ENCODE peak calls at places on chromosome 15, in ten cellular contexts. Z is H4; G is neuronal stem cell; C is hepatocyte; P is CD4-positive, alpha-beta T cell; S is left cardiac atrium; I is NCI-H460; K is pancreas; U is Right ventricle myocardium superior; J is MCF 10A. B is an unnamed sample.

GRCh38 chr15:71595846-71596553 is 214.4 kb upstream of the NR2E3 start:
- DNase-seq in J (no peak), I (no peak), U (no peak), K (no peak), Z (no peak), S (no peak), C (no peak), P (no peak), G (no peak), B (no peak)

GRCh38 chr15:67117356-67117755 is 52.0 kb downstream of the SMAD3 start:
- DNase-seq in Z (no peak), J (no peak), G (no peak), K (no peak), I (no peak), S (no peak), U (no peak), C (no peak), P (no peak), B (no peak)

GRCh38 chr15:77033729-77034619 is 36.9 kb downstream of the TSPAN3 start:
- DNase-seq in J (no peak), P (peak; percentile 29), Z (no peak), K (peak; percentile 64), U (peak; percentile 30), I (no peak), C (peak; percentile 10), S (peak; percentile 18), G (no peak), B (no peak)

GRCh38 chr15:38696120-38696727 is 131.6 kb upstream of the RASGRP1 start:
- DNase-seq in Z (peak; percentile 68), C (no peak), S (no peak), K (no peak), I (no peak), G (no peak), P (peak; percentile 67), U (no peak), J (no peak), B (no peak)

GRCh38 chr15:35440265-35440664 is 105.7 kb downstream of the DPH6 start:
- DNase-seq in P (no peak), G (no peak), K (no peak), C (no peak), Z (no peak), I (no peak), J (no peak), U (no peak), S (no peak), B (no peak)

GRCh38 chr15:89774492-89774891 is 1.6 kb upstream of the MESP2 start:
- DNase-seq in U (no peak), Z (no peak), P (no peak), I (no peak), C (no peak), J (peak; percentile 21), G (no peak), S (no peak), K (no peak), B (no peak)

GRCh38 chr15:66483131-66483566 is 14.4 kb downstream of the SNAPC5 start:
- DNase-seq in C (no peak), K (peak; percentile 71), J (peak; percentile 76), P (no peak), S (no peak), Z (peak; percentile 62), G (no peak), I (no peak), U (no peak), B (peak; percentile 72)

GRCh38 chr15:55586808-55587207 is 1.3 kb downstream of the PYGO1 start:
- DNase-seq in J (peak; percentile 4), P (no peak), Z (no peak), S (no peak), I (no peak), G (no peak), K (no peak), C (no peak), U (no peak), B (no peak)

GRCh38 chr15:77999486-77999885 is 78.0 kb downstream of the TBC1D2B start:
- DNase-seq in I (no peak), Z (no peak), C (no peak), K (peak; percentile 64), J (no peak), U (no peak), S (no peak), P (no peak), G (no peak), B (no peak)

GRCh38 chr15:81940467-81941451 is 105.1 kb downstream of the MEX3B start:
- DNase-seq in J (peak; percentile 11), Z (no peak), C (no peak), I (no peak), G (no peak), S (no peak), K (no peak), U (no peak), P (no peak), B (no peak)

GRCh38 chr15:45715528-45715927 is 80.7 kb downstream of the SQOR start:
- DNase-seq in G (no peak), J (peak; percentile 10), U (no peak), I (no peak), Z (peak; percentile 41), S (no peak), K (no peak), P (no peak), C (peak; percentile 26), B (no peak)

GRCh38 chr15:59605994-59606393 is 5.6 kb upstream of the GCNT3 start:
- DNase-seq in P (no peak), S (no peak), K (no peak), G (no peak), Z (no peak), U (no peak), J (no peak), C (no peak), I (no peak), B (no peak)

GRCh38 chr15:65516997-65517865 is at the start of gene DPP8:
- DNase-seq in U (peak; percentile 96), J (peak; percentile 91), Z (peak; percentile 92), S (peak; percentile 94), P (peak; percentile 96), G (peak; percentile 87), K (peak; percentile 98), I (peak; percentile 87), C (peak; percentile 97), B (peak; percentile 96)

GRCh38 chr15:100705065-100705464 is 102.7 kb downstream of the ASB7 start:
- DNase-seq in P (no peak), U (no peak), G (no peak), J (no peak), C (no peak), I (no peak), Z (no peak), S (no peak), K (no peak), B (no peak)

GRCh38 chr15:98914626-98915025 is 93.0 kb downstream of the PGPEP1L start:
- DNase-seq in K (no peak), U (no peak), S (no peak), Z (peak; percentile 42), I (no peak), P (no peak), C (no peak), G (no peak), J (peak; percentile 71), B (no peak)

GRCh38 chr15:67383903-67384302 is 129.3 kb downstream of the IQCH start:
- DNase-seq in S (no peak), U (no peak), Z (no peak), J (peak; percentile 8), P (no peak), I (no peak), C (no peak), K (no peak), G (no peak), B (no peak)

GRCh38 chr15:31379042-31379441 is 52.4 kb downstream of the KLF13 start:
- DNase-seq in C (no peak), U (no peak), J (no peak), K (no peak), I (no peak), Z (no peak), G (no peak), P (no peak), S (no peak), B (no peak)

GRCh38 chr15:55774113-55774970 is 31.4 kb upstream of the PRTG start:
- DNase-seq in S (peak; percentile 32), I (peak; percentile 54), U (peak; percentile 51), K (no peak), J (peak; percentile 58), C (peak; percentile 44), P (peak; percentile 37), G (peak; percentile 62), Z (no peak), B (peak; percentile 35)

GRCh38 chr15:39585871-39586301 is 5.0 kb downstream of the THBS1 start:
- DNase-seq in Z (no peak), K (no peak), G (no peak), J (no peak), P (no peak), S (no peak), C (no peak), U (no peak), I (no peak), B (no peak)

GRCh38 chr15:44713006-44713966 is 2.0 kb downstream of the B2M start:
- DNase-seq in S (no peak), Z (no peak), U (no peak), C (no peak), J (peak; percentile 56), P (no peak), K (no peak), I (peak; percentile 44), G (no peak), B (no peak)

GRCh38 chr15:90610220-90610619 is 80.5 kb downstream of the CRTC3 start:
- DNase-seq in U (no peak), P (no peak), J (no peak), Z (no peak), G (no peak), S (no peak), C (no peak), I (no peak), K (no peak), B (no peak)

GRCh38 chr15:80072285-80072684 is 12.8 kb downstream of the ZFAND6 start:
- DNase-seq in S (no peak), K (no peak), I (peak; percentile 83), P (no peak), C (peak; percentile 81), Z (peak; percentile 92), U (no peak), J (peak; percentile 89), G (peak; percentile 68), B (no peak)

GRCh38 chr15:89556413-89557262 is 18.6 kb upstream of the TICRR start:
- DNase-seq in I (peak; percentile 67), J (peak; percentile 85), P (no peak), S (peak; percentile 31), K (no peak), G (peak; percentile 82), C (peak; percentile 88), U (no peak), Z (peak; percentile 60), B (peak; percentile 39)

GRCh38 chr15:65198571-65198970 is 12.7 kb downstream of the CILP start:
- DNase-seq in S (no peak), C (no peak), I (no peak), J (no peak), U (no peak), K (no peak), Z (no peak), G (no peak), P (no peak), B (no peak)

GRCh38 chr15:85496551-85497545 is 116.4 kb downstream of the AKAP13 start:
- DNase-seq in U (no peak), K (no peak), I (no peak), J (no peak), P (no peak), Z (no peak), S (no peak), C (no peak), G (no peak), B (no peak)

GRCh38 chr15:83282859-83283812 is 1.3 kb downstream of the BNC1 start:
- DNase-seq in U (peak; percentile 47), I (no peak), K (peak; percentile 68), S (peak; percentile 50), G (no peak), C (peak; percentile 50), P (no peak), Z (no peak), J (peak; percentile 63), B (no peak)

GRCh38 chr15:83061680-83062079 is 5.4 kb downstream of the BTBD1 start:
- DNase-seq in G (no peak), S (no peak), Z (no peak), C (peak; percentile 40), K (no peak), I (no peak), P (no peak), J (no peak), U (no peak), B (no peak)

GRCh38 chr15:61041886-61042285 is 187.2 kb downstream of the RORA start:
- DNase-seq in G (no peak), K (no peak), U (no peak), J (no peak), P (no peak), I (no peak), C (no peak), S (no peak), Z (no peak), B (no peak)

B was measured in lung.